ENCODE peak calls at places on chromosome 1, in eight cellular contexts. X, Y, J, R, Q, N, T and U are unnamed samples.

GRCh38 chr1:168338589-168339503 is 58.2 kb downstream of the TBX19 start:
- DNase-seq in X (no peak), Y (no peak), J (no peak), R (no peak), Q (no peak), N (no peak), T (no peak), U (no peak)

GRCh38 chr1:59730302-59730701 is 84.4 kb upstream of the HOOK1 start:
- DNase-seq in X (no peak), Y (no peak), J (no peak), R (peak; percentile 63), Q (peak; percentile 45), N (no peak), T (no peak), U (peak; percentile 88)

GRCh38 chr1:177423083-177423482 is 252.3 kb downstream of the BRINP2 start:
- DNase-seq in X (no peak), Y (no peak), J (no peak), R (no peak), Q (no peak), N (no peak), T (no peak), U (no peak)

GRCh38 chr1:2239384-2239985 is 11.4 kb downstream of the SKI start:
- DNase-seq in X (no peak), Y (peak; percentile 62), J (no peak), R (no peak), Q (no peak), N (no peak), T (no peak), U (no peak)

GRCh38 chr1:20472860-20473711 is 12.9 kb downstream of the CAMK2N1 start:
- DNase-seq in X (no peak), Y (no peak), J (peak; percentile 21), R (no peak), Q (peak; percentile 71), N (no peak), T (no peak), U (peak; percentile 62)

GRCh38 chr1:1605724-1606123 is 5.8 kb upstream of the FNDC10 start:
- DNase-seq in X (no peak), Y (no peak), J (no peak), R (no peak), Q (no peak), N (no peak), T (no peak), U (no peak)

GRCh38 chr1:38614861-38615260 is 244.7 kb downstream of the RRAGC start:
- DNase-seq in X (no peak), Y (no peak), J (no peak), R (no peak), Q (no peak), N (no peak), T (no peak), U (no peak)

GRCh38 chr1:15272009-15272781 is 25.2 kb downstream of the FHAD1 start:
- DNase-seq in X (no peak), Y (peak; percentile 66), J (peak; percentile 32), R (peak; percentile 58), Q (peak; percentile 83), N (peak; percentile 46), T (no peak), U (peak; percentile 86)

GRCh38 chr1:33763406-33763805 is 100.5 kb upstream of the HMGB4 start:
- DNase-seq in X (no peak), Y (no peak), J (no peak), R (no peak), Q (no peak), N (no peak), T (no peak), U (peak; percentile 4)

GRCh38 chr1:22876359-22877111 is 96.1 kb downstream of the LACTBL1 start:
- DNase-seq in X (no peak), Y (no peak), J (peak; percentile 21), R (no peak), Q (no peak), N (no peak), T (no peak), U (peak; percentile 59)

GRCh38 chr1:164953815-164954214 is 394.8 kb downstream of the PBX1 start:
- DNase-seq in X (no peak), Y (no peak), J (no peak), R (no peak), Q (no peak), N (no peak), T (no peak), U (no peak)

GRCh38 chr1:225539575-225539974 is 111.7 kb upstream of the LBR start:
- DNase-seq in X (no peak), Y (no peak), J (no peak), R (no peak), Q (no peak), N (no peak), T (no peak), U (no peak)

GRCh38 chr1:200184196-200184595 is 156.7 kb downstream of the NR5A2 start:
- DNase-seq in X (no peak), Y (no peak), J (no peak), R (peak; percentile 32), Q (no peak), N (peak; percentile 82), T (no peak), U (peak; percentile 70)

GRCh38 chr1:166875302-166875733 is 746 bp downstream of the TADA1 start:
- DNase-seq in X (no peak), Y (no peak), J (no peak), R (no peak), Q (no peak), N (no peak), T (no peak), U (no peak)

GRCh38 chr1:235004840-235005391 is 123.7 kb downstream of the TOMM20 start:
- DNase-seq in X (no peak), Y (no peak), J (no peak), R (no peak), Q (no peak), N (no peak), T (no peak), U (no peak)

GRCh38 chr1:53237638-53238037 is 680 bp downstream of the MAGOH start:
- DNase-seq in X (no peak), Y (no peak), J (no peak), R (no peak), Q (no peak), N (no peak), T (no peak), U (no peak)

GRCh38 chr1:205346956-205347574 is 9.7 kb downstream of the KLHDC8A start:
- DNase-seq in X (no peak), Y (no peak), J (no peak), R (no peak), Q (no peak), N (no peak), T (no peak), U (no peak)

GRCh38 chr1:27135920-27136551 is 18.9 kb downstream of the SLC9A1 start:
- DNase-seq in X (no peak), Y (peak; percentile 70), J (no peak), R (no peak), Q (no peak), N (no peak), T (peak; percentile 50), U (no peak)

GRCh38 chr1:212213754-212214153 is 71.5 kb upstream of the PPP2R5A start:
- DNase-seq in X (no peak), Y (no peak), J (no peak), R (no peak), Q (no peak), N (no peak), T (no peak), U (no peak)

GRCh38 chr1:156627313-156627880 is 8.2 kb downstream of the HAPLN2 start:
- DNase-seq in X (no peak), Y (peak; percentile 78), J (peak; percentile 14), R (no peak), Q (peak; percentile 52), N (no peak), T (peak; percentile 53), U (peak; percentile 73)

GRCh38 chr1:103945774-103946173 is 196.1 kb downstream of the AMY1C start:
- DNase-seq in X (no peak), Y (no peak), J (no peak), R (no peak), Q (no peak), N (no peak), T (no peak), U (no peak)